ENCODE peak calls at places on chromosomes 13 and 19, in nine cellular contexts. D is cardiac muscle cell, L is coronary artery, V is GM23338, J is colonic mucosa, H is adrenal gland, T is heart right ventricle, Y is AG10803, R is fibroblast of pulmonary artery. W is an unnamed sample.

GRCh38 chr19:3978145-3978544 is 7.1 kb downstream of the EEF2 start:
- DNase-seq in H (no peak), D (no peak), J (no peak), T (no peak), V (no peak), R (no peak), Y (no peak), L (no peak), W (no peak)

GRCh38 chr13:100916943-100917342 is 242.3 kb upstream of the TMTC4 start:
- DNase-seq in J (no peak), D (no peak), R (no peak), H (no peak), Y (no peak), L (no peak), V (no peak), T (no peak), W (no peak)

GRCh38 chr19:49042177-49042576 is 1.5 kb upstream of the CGB5 start:
- DNase-seq in Y (no peak), H (no peak), D (no peak), L (no peak), R (no peak), T (no peak), J (no peak), V (no peak), W (peak)

GRCh38 chr13:104779311-104779710 is 1713.1 kb upstream of the SLC10A2 start:
- DNase-seq in J (no peak), R (peak), D (peak), T (no peak), L (no peak), Y (no peak), V (peak), H (no peak), W (peak)

GRCh38 chr19:42473686-42474085 is 30.9 kb upstream of the CXCL17 start:
- DNase-seq in T (no peak), Y (no peak), H (no peak), V (peak), L (no peak), J (no peak), D (no peak), R (no peak), W (no peak)

GRCh38 chr19:15466851-15467733 is 2.7 kb upstream of the RASAL3 start:
- DNase-seq in D (peak), Y (peak), V (no peak), T (no peak), J (no peak), R (peak), L (no peak), H (no peak), W (peak)

GRCh38 chr19:3404324-3405260 is 38.2 kb downstream of the NFIC start:
- DNase-seq in H (peak), R (peak), V (peak), D (peak), T (peak), L (peak), J (peak), Y (peak), W (peak)

GRCh38 chr13:19622189-19622588 is 11.3 kb upstream of the MPHOSPH8 start:
- DNase-seq in T (no peak), H (no peak), R (no peak), V (peak), L (no peak), J (no peak), Y (no peak), D (no peak), W (no peak)

GRCh38 chr19:3509566-3509989 is 3.5 kb downstream of the FZR1 start:
- DNase-seq in T (no peak), Y (peak), H (peak), R (peak), L (no peak), V (no peak), D (no peak), J (no peak), W (peak)

GRCh38 chr13:110119943-110120905 is 186.7 kb downstream of the COL4A1 start:
- DNase-seq in V (no peak), T (no peak), Y (no peak), J (no peak), H (no peak), L (no peak), D (no peak), R (no peak), W (no peak)

GRCh38 chr13:100490692-100491091 is 97.9 kb downstream of the GGACT start:
- DNase-seq in J (no peak), L (no peak), T (no peak), H (no peak), R (no peak), D (no peak), Y (no peak), V (peak), W (peak)

GRCh38 chr19:18157465-18158063 is 4.6 kb downstream of the PIK3R2 start:
- DNase-seq in H (peak), R (no peak), D (no peak), T (no peak), J (no peak), Y (no peak), V (peak), L (no peak), W (no peak)

GRCh38 chr19:29831041-29831548 is 19.3 kb downstream of the CCNE1 start:
- DNase-seq in R (no peak), H (no peak), V (no peak), Y (no peak), L (no peak), D (no peak), J (no peak), T (no peak), W (no peak)

GRCh38 chr13:97495678-97496077 is 61.7 kb downstream of the RAP2A start:
- DNase-seq in J (no peak), H (no peak), T (no peak), L (no peak), D (no peak), R (no peak), Y (no peak), V (no peak), W (no peak)

GRCh38 chr13:47904239-47904638 is 96.8 kb downstream of the SUCLA2 start:
- DNase-seq in V (no peak), T (no peak), H (peak), R (no peak), L (no peak), D (no peak), J (no peak), Y (no peak), W (no peak)

GRCh38 chr19:16741084-16741483 is 21.4 kb downstream of the NWD1 start:
- DNase-seq in H (no peak), V (no peak), L (no peak), D (no peak), R (no peak), J (no peak), T (no peak), Y (no peak), W (no peak)

GRCh38 chr13:95354680-95355487 is 53.6 kb upstream of the ABCC4 start:
- DNase-seq in Y (no peak), V (no peak), H (no peak), J (no peak), R (peak), D (peak), L (no peak), T (no peak), W (no peak)

GRCh38 chr13:27793377-27794074 is 1.2 kb downstream of the GSX1 start:
- DNase-seq in Y (no peak), R (no peak), J (no peak), V (peak), H (no peak), L (no peak), D (no peak), T (no peak), W (no peak)

GRCh38 chr19:39093761-39094160 is 9.6 kb downstream of the ACP7 start:
- DNase-seq in H (no peak), V (no peak), L (no peak), T (no peak), J (no peak), D (peak), R (peak), Y (peak), W (peak)

GRCh38 chr19:37975071-37975470 is 68.1 kb downstream of the SIPA1L3 start:
- DNase-seq in T (no peak), Y (no peak), V (no peak), R (no peak), H (no peak), J (no peak), L (no peak), D (no peak), W (no peak)

GRCh38 chr13:37306778-37307544 is 201.5 kb upstream of the CSNK1A1L start:
- DNase-seq in J (no peak), R (peak), D (peak), T (no peak), V (no peak), Y (peak), L (no peak), H (no peak), W (peak)

GRCh38 chr13:98252931-98253470 is 75.9 kb upstream of the RNF113B start:
- DNase-seq in Y (peak), D (peak), L (peak), R (peak), H (peak), V (no peak), J (no peak), T (no peak), W (peak)

GRCh38 chr19:55216461-55217198 is 7.3 kb upstream of the PTPRH start:
- DNase-seq in T (peak), V (peak), L (no peak), H (peak), D (peak), R (peak), J (peak), Y (peak), W (peak)

GRCh38 chr19:13079542-13079986 is 23.1 kb downstream of the LYL1 start:
- DNase-seq in J (peak), R (peak), H (no peak), T (no peak), L (no peak), V (no peak), D (peak), Y (peak), W (peak)

GRCh38 chr19:460877-461609 is at the start of gene SHC2:
- DNase-seq in H (peak), D (no peak), Y (no peak), T (peak), J (no peak), R (no peak), L (no peak), V (peak), W (no peak)

GRCh38 chr19:52963229-52963760 is 614 bp upstream of the ZNF816 start:
- DNase-seq in R (no peak), Y (no peak), L (peak), D (no peak), H (peak), V (peak), T (no peak), J (peak), W (no peak)

GRCh38 chr19:4369888-4370260 is 26.5 kb downstream of the MPND start:
- DNase-seq in H (peak), R (no peak), V (peak), Y (peak), J (peak), L (no peak), D (no peak), T (no peak), W (peak)

GRCh38 chr13:31209172-31209818 is 9.5 kb downstream of the B3GLCT start:
- DNase-seq in H (peak), R (peak), L (no peak), Y (peak), D (peak), T (peak), J (no peak), V (peak), W (peak)

GRCh38 chr13:54162069-54162468 is 1133.5 kb downstream of the OLFM4 start:
- DNase-seq in Y (no peak), R (no peak), V (peak), T (no peak), H (no peak), J (no peak), D (no peak), L (no peak), W (no peak)

GRCh38 chr19:28737021-28737525 is 475.9 kb downstream of the UQCRFS1 start:
- DNase-seq in H (peak), R (peak), D (peak), L (no peak), T (no peak), Y (peak), J (no peak), V (peak), W (peak)

GRCh38 chr19:54560881-54561385 is 12.7 kb upstream of the LILRA2 start:
- DNase-seq in Y (no peak), J (no peak), D (no peak), L (no peak), H (no peak), V (no peak), R (no peak), T (no peak), W (no peak)

GRCh38 chr13:99575376-99575775 is 74.1 kb downstream of the TM9SF2 start:
- DNase-seq in Y (no peak), L (no peak), J (no peak), D (no peak), H (no peak), R (no peak), V (peak), T (no peak), W (no peak)

GRCh38 chr19:50710094-50710493 is 9.5 kb downstream of the SHANK1 start:
- DNase-seq in Y (no peak), V (no peak), J (no peak), D (peak), T (no peak), L (no peak), R (no peak), H (no peak), W (no peak)

GRCh38 chr13:66312312-66313087 is 917.6 kb downstream of the PCDH9 start:
- DNase-seq in H (no peak), V (no peak), T (no peak), Y (peak), L (no peak), J (peak), D (peak), R (peak), W (peak)

GRCh38 chr19:46474211-46474610 is 2.8 kb upstream of the PNMA8A start:
- DNase-seq in H (no peak), L (no peak), D (no peak), J (no peak), R (no peak), Y (no peak), V (no peak), T (no peak), W (no peak)

GRCh38 chr19:46472592-46472991 is 1.2 kb upstream of the PNMA8A start:
- DNase-seq in Y (no peak), D (no peak), V (no peak), H (no peak), L (no peak), J (no peak), T (no peak), R (no peak), W (no peak)

GRCh38 chr19:46470376-46470775 is 987 bp downstream of the PNMA8A start:
- DNase-seq in R (no peak), T (no peak), L (no peak), Y (no peak), D (no peak), V (no peak), H (no peak), J (no peak), W (no peak)

GRCh38 chr19:46471116-46471733 is at the start of gene PNMA8A:
- DNase-seq in H (peak), L (peak), J (no peak), T (peak), V (peak), R (peak), Y (peak), D (peak), W (peak)

DNA sequence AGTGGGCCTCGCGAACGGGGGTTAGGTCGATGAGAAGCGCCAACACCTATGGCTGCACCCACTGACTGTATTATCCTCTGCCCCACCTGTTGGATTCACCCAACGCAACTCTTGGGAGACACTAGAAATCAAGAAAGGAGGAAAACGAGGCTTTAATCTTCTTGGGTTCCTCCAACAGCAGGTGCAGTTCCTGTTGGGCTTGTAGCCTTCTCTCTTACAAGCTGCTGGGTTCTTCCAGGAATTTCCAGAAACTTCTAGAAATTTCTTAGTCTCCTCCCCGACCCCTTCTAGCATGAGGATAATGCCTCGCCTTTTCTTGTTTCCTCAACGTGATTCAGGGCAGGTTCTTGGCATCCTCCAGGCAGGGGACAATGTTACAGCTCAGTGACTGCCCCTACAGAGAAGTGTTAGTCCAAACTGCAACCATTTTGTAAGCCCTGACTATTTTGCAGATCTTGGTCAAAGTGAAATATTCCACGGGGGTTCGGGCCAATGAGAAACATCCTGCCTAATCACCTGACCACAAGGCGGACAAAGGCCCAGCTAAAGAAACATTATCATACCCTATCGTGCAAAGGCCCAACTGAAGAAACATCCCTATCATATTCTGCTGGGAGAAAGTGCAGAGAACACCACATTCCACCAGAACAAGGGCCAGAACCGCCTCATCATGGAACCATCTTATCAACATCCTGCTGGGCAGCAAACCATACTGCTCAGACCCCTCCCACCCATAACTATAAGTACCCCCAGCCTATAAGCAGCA is 598 bp upstream of the PNMA8A start:
- DNase-seq in H (no peak), L (no peak), T (no peak), Y (no peak), V (no peak), D (no peak), J (no peak), R (no peak), W (no peak)
- H3K4me3 ChIP-seq in H (peak), L (peak), T (peak), Y (peak), V (peak), D (peak), J (peak), R (peak), W (peak)

DNA sequence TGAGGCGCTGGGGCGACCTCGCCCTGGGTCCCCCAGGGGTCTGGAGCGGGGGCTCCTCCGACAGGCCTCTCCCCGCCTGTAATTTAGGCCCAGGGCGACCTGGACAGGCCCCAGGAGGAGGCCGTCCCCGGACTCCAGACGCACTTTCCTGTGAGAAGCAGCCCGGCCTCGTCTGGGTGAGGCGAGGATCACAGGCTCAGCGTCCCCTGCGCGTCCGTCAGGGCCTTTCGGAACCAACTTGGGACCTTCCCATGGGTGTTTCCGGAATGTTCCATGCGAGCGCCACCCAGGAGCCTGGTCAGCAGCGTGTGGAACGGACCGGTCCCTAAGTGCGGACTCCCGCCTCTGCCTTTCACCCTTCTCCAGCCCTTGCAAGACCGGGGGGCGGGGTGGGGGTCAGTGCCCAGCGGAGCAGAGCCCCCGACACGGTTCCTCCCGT is 1.0 kb upstream of the GRTP1 start:
- DNase-seq in V (peak), L (no peak), H (no peak), J (peak), T (no peak), D (peak), Y (no peak), R (no peak), W (no peak)
- H3K4me3 ChIP-seq in V (peak), L (peak), H (peak), J (peak), T (peak), D (no peak), Y (no peak), R (no peak), W (no peak)

DNA sequence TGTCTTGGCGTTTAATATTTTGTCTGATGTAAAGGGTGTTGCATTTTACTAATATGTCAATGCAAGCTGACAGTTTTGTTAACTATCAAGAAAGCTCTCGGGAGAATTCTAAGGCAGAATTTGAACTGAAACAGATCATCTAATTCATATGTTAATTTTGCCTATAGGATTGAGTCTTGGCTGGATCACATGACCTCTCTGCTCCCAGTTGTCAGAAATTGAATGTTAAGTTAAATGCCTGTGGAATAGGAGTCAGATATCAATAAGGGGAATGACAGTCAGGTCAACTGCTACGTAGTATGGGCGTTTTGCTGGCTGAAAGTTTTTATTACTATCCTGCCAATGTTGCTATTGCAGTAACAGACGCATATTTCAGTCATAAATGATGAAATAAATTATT is 358.5 kb downstream of the MYO16 start:
- DNase-seq in Y (peak), J (no peak), H (no peak), R (no peak), L (no peak), V (peak), T (no peak), D (no peak), W (no peak)
- H3K4me3 ChIP-seq in Y (no peak), J (no peak), H (no peak), R (no peak), L (no peak), V (no peak), T (no peak), D (no peak), W (no peak)

DNA sequence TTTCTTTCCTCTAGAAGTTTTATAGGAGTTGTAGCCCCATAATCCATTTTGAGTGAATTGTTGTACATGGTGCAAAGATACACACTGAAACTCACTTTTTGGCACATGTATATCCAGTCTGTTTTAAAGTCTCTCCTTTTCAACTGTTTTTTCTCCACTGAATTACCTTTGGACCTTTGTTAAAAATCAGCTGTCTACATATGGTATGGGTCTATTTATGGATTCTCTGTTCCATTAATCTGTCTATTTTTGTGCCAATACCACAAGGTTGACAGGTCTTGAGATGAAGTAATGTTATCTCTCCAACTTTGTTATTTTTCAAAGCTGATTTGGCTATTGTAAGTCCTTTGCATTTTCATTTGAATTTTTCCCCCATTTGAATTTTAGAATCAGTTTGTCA is 4.7 kb downstream of the HNRNPA1L2 start:
- DNase-seq in H (no peak), J (no peak), V (no peak), Y (no peak), D (no peak), T (no peak), L (no peak), R (no peak), W (no peak)
- H3K4me3 ChIP-seq in H (no peak), J (no peak), V (no peak), Y (no peak), D (no peak), T (no peak), L (no peak), R (no peak), W (no peak)

GRCh38 chr19:7787602-7788177 is 24.6 kb downstream of the CLEC4M start:
- DNase-seq in V (no peak), L (no peak), J (no peak), T (no peak), H (peak), R (no peak), Y (no peak), D (no peak), W (no peak)

GRCh38 chr19:7788933-7789323 is 25.9 kb downstream of the CLEC4M start:
- DNase-seq in L (no peak), T (no peak), D (no peak), H (no peak), Y (no peak), J (no peak), V (no peak), R (no peak), W (no peak)

GRCh38 chr19:7787141-7787540 is 24.1 kb downstream of the CLEC4M start:
- DNase-seq in L (no peak), V (peak), J (peak), T (no peak), D (no peak), Y (no peak), H (peak), R (no peak), W (no peak)

GRCh38 chr19:7789447-7789846 is 26.4 kb downstream of the CLEC4M start:
- DNase-seq in H (no peak), Y (no peak), J (peak), R (no peak), T (no peak), D (no peak), V (peak), L (no peak), W (no peak)

GRCh38 chr19:7788178-7788932 is 25.3 kb downstream of the CLEC4M start:
- DNase-seq in R (no peak), Y (no peak), L (no peak), V (peak), J (no peak), T (no peak), H (peak), D (no peak), W (no peak)
- H3K4me3 ChIP-seq in R (no peak), Y (no peak), L (peak), V (peak), J (no peak), T (peak), H (peak), D (peak), W (no peak)

GRCh38 chr13:32323912-32324311 is 8.6 kb downstream of the BRCA2 start:
- DNase-seq in V (no peak), D (peak), J (no peak), T (no peak), H (no peak), L (no peak), R (peak), Y (peak), W (peak)
- H3K4me3 ChIP-seq in V (no peak), D (no peak), J (no peak), T (no peak), H (no peak), L (no peak), R (no peak), Y (no peak), W (no peak)

W was measured in choroid plexus epithelial cell.